ENCODE peak calls at places on chromosomes 12 and 14, in five cellular contexts. Y is mesendoderm, X is IMR-90, K is H9, I is H1. G is an unnamed sample.

GRCh38 chr12:94304566-94305061 is 155.1 kb downstream of the CEP83 start:
- DNase-seq in K (peak), X (peak), Y (peak), I (no peak), G (peak)

GRCh38 chr12:124633954-124634352 is 66.5 kb upstream of the NCOR2 start:
- DNase-seq in K (no peak), Y (no peak), I (no peak), X (no peak), G (no peak)

GRCh38 chr12:124567035-124567672 is at the start of gene NCOR2:
- DNase-seq in K (no peak), Y (peak), X (no peak), I (peak), G (no peak)

GRCh38 chr12:82964446-82964845 is 277.7 kb downstream of the TMTC2 start:
- DNase-seq in K (no peak), I (no peak), Y (no peak), X (no peak), G (no peak)

GRCh38 chr12:122651520-122652224 is 51.5 kb downstream of the HCAR2 start:
- DNase-seq in I (no peak), X (no peak), Y (no peak), K (no peak), G (no peak)

GRCh38 chr12:3158851-3159465 is 81.8 kb downstream of the TSPAN9 start:
- DNase-seq in I (no peak), Y (no peak), K (no peak), X (peak), G (peak)

GRCh38 chr14:91947196-91948184 is at the start of gene FBLN5:
- DNase-seq in Y (peak), K (peak), X (peak), I (peak), G (peak)

GRCh38 chr12:48903363-48903981 is 21.8 kb downstream of the FKBP11 start:
- DNase-seq in I (no peak), K (no peak), X (peak), Y (no peak), G (peak)

GRCh38 chr14:71556730-71557129 is 375.5 kb upstream of the RGS6 start:
- DNase-seq in X (no peak), Y (no peak), K (no peak), I (no peak), G (no peak)

GRCh38 chr12:130281157-130281799 is 56.4 kb upstream of the PIWIL1 start:
- DNase-seq in Y (peak), K (peak), I (peak), X (no peak), G (no peak)

GRCh38 chr12:93146278-93146939 is 217.3 kb upstream of the EEA1 start:
- DNase-seq in X (peak), Y (no peak), I (no peak), K (no peak), G (no peak)

GRCh38 chr14:75046899-75047298 is 4.4 kb downstream of the MLH3 start:
- DNase-seq in Y (no peak), X (peak), I (no peak), K (no peak), G (peak)

GRCh38 chr12:28065889-28066630 is 93.5 kb upstream of the PTHLH start:
- DNase-seq in X (no peak), I (no peak), Y (no peak), K (no peak), G (no peak)

GRCh38 chr14:75361751-75362433 is 65.9 kb upstream of the JDP2 start:
- DNase-seq in K (no peak), X (no peak), Y (no peak), I (no peak), G (no peak)

GRCh38 chr14:22887260-22887989 is 4.4 kb downstream of the REM2 start:
- DNase-seq in X (peak), K (peak), I (no peak), Y (peak), G (peak)

GRCh38 chr12:43723134-43723533 is 35.5 kb downstream of the PUS7L start:
- DNase-seq in X (no peak), Y (no peak), I (no peak), K (no peak), G (no peak)

GRCh38 chr14:23364604-23365352 is at the start of gene EFS:
- DNase-seq in Y (peak), I (peak), K (peak), X (peak), G (peak)

GRCh38 chr12:124432376-124432775 is 135.0 kb downstream of the NCOR2 start:
- DNase-seq in I (no peak), K (no peak), Y (no peak), X (no peak), G (peak)

GRCh38 chr12:57276935-57277563 is 26.1 kb upstream of the STAC3 start:
- DNase-seq in Y (peak), K (peak), X (peak), I (no peak), G (peak)

GRCh38 chr14:103122578-103123127 is 608 bp upstream of the TNFAIP2 start:
- DNase-seq in I (peak), Y (no peak), K (peak), X (no peak), G (no peak)

GRCh38 chr12:62435337-62436163 is 31.1 kb upstream of the MON2 start:
- DNase-seq in I (peak), K (peak), X (peak), Y (peak), G (peak)

GRCh38 chr12:27123642-27124041 is 41.3 kb upstream of the C12orf71 start:
- DNase-seq in X (no peak), Y (peak), I (no peak), K (no peak), G (peak)

GRCh38 chr14:106024983-106025604 is 498.7 kb downstream of the TMEM121 start:
- DNase-seq in Y (no peak), X (no peak), I (no peak), K (no peak), G (no peak)

GRCh38 chr14:53814371-53814770 is 142.3 kb downstream of the BMP4 start:
- DNase-seq in I (no peak), K (no peak), X (no peak), Y (no peak), G (no peak)

GRCh38 chr14:56004807-56005579 is 113.2 kb upstream of the PELI2 start:
- DNase-seq in Y (peak), X (peak), K (peak), I (no peak), G (peak)

GRCh38 chr12:6540181-6540877 is 6.0 kb downstream of the GAPDH start:
- DNase-seq in Y (peak), X (peak), K (peak), I (peak), G (peak)

GRCh38 chr14:74642011-74642410 is 30.0 kb upstream of the LTBP2 start:
- DNase-seq in X (peak), Y (no peak), K (no peak), I (no peak), G (peak)

GRCh38 chr12:131761638-131762037 is 50.7 kb downstream of the SFSWAP start:
- DNase-seq in K (no peak), X (no peak), Y (no peak), I (no peak), G (no peak)

GRCh38 chr14:79093542-79093941 is 923.4 kb downstream of the NRXN3 start:
- DNase-seq in X (no peak), I (no peak), Y (no peak), K (no peak), G (no peak)

GRCh38 chr12:2149091-2149490 is 96.3 kb downstream of the CACNA1C start:
- DNase-seq in X (peak), Y (no peak), I (no peak), K (no peak), G (no peak)

GRCh38 chr12:2152134-2152533 is 99.3 kb downstream of the CACNA1C start:
- DNase-seq in K (no peak), I (no peak), X (no peak), Y (no peak), G (no peak)

GRCh38 chr12:2154521-2154920 is 101.7 kb downstream of the CACNA1C start:
- DNase-seq in I (no peak), K (no peak), X (no peak), Y (no peak), G (no peak)

GRCh38 chr12:2156333-2156732 is 103.5 kb downstream of the CACNA1C start:
- DNase-seq in K (no peak), Y (no peak), X (peak), I (no peak), G (no peak)

DNA sequence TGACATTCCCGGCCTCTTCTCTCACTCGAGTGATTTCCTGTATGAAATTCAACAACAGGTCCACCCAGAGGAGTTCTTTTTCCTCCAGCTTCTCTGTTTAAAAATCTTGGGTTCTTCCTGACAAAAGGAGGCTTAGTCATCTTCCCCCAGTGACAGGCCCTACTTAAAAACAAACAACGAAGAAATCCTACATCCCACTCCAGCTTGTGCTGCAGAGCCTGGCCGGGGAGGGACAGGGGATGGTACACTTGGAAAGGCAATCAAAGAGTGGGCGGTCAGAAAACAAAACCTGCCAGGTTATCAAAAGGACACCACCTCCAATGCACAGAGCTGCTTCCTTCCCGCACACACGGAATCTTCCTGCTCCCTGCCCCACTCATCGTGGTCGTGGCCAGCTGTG is 101.3 kb downstream of the CACNA1C start:
- DNase-seq in X (peak), K (no peak), I (no peak), Y (no peak), G (peak)
- H3K18ac ChIP-seq in X (peak), K (no peak), I (no peak), Y (no peak), G (peak)

GRCh38 chr12:111349101-111349747 is 19.7 kb downstream of the PHETA1 start:
- DNase-seq in I (no peak), Y (no peak), K (no peak), X (no peak), G (no peak)
- H2BK5ac ChIP-seq in I (no peak), Y (no peak), K (no peak), X (no peak), G (no peak)

DNA sequence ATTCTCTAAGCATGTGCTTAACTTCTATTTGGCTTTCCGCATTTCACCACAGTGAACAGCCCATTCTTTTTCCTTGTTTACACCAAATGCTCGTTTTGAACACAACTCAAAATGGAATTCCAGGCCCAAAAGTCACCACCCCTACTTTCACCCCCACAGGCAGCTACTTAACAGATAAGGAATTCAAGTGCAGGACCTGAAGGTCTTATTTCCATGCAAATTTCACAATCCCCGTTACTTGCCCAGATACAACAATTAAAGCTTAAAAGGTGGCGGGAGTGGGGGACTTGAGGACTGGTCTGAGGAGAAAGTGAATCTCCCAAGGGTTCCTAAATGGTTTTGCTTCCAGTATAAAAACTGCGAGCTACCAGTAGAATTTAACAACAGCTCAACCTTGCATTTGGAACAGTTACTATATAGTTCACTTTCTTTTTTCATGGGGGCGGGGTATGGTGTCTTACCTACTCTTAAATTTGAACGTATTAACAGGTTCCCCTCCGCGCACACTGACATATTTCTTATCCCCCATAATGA is 3.7 kb downstream of the USP44 start:
- DNase-seq in I (no peak), K (peak), X (peak), Y (peak), G (peak)
- H3K18ac ChIP-seq in I (peak), K (no peak), X (peak), Y (no peak), G (no peak)

DNA sequence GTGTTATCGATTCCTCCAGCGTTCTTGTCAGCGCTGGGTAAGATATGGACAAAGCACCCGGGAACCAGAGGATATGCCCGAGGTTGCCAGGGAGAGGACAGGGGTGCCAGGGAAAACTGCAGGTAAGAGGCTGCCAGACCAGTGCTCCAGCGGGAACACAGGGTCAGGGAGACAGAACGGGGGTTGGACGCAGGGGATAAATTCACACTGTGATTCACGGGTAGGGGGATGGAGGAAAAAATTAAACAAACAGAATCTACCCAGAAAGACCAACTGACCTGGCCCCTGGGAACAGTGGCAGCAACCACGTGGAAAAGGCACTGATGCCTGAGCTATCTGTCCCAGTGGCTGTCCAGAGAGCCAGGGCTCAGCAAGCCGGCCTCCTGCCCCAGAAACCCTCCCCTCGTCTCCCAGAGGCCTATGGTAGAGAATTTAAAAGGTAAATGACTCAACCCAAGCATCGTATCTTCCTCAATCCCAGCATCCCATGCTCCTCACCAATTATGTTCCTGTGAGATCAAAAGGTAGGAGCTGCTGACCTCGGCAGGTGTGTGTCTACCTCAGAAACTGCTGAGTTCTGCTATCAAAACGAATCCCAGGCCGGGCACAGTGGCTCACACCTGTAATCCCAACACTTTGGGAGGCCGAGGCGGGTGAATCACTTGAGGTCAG is 49.4 kb downstream of the FOXN3 start:
- DNase-seq in I (no peak), X (no peak), Y (no peak), K (no peak), G (no peak)
- H2BK5ac ChIP-seq in I (peak), X (no peak), Y (no peak), K (no peak), G (no peak)

DNA sequence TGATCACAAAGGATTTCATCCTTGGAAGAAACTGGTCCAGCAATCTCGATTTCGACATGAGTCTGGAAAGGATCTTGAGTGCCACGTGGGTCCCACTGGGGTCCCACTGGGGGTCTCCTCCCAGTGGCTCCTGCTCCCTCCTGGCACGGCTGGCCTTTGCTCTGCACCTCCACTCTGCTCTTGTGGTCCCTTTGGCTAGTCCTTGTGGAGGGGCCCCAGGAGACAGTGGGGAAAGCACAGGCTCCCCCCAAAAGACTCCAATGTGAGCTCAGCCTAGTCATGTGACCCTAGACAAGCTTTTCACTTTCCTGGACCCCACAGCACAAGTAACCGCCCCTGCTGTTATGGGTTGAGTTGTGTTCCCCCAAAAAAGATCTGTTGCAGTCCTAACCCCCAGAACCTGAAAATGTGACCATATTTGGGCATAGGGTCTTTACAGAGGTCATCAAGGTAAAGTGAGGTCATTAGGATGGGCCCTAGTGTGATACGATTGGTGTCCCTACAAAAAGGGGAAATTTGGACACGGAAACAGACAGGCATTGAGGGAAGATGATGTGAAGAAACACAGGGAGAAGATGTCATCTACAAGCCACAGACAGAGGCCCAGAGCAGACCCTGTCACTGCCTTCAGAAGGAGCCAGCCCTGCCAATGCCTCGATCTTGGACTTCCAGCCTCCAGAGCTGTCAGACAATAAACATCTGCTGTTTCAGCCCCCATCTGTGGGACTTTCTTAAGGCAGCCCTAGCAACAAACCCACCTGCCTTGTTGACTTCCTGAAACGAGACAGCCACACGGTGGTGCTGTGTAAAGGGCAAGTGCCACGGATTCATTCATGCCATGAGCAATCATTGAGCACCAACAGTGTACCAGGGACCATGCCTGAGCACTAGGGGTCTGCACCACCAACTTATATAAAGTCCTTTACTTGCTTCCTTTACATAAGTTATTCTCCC is 23.8 kb upstream of the PPP2R5C start:
- DNase-seq in K (no peak), Y (no peak), I (no peak), X (no peak), G (no peak)
- H3K18ac ChIP-seq in K (no peak), Y (no peak), I (no peak), X (no peak), G (no peak)

DNA sequence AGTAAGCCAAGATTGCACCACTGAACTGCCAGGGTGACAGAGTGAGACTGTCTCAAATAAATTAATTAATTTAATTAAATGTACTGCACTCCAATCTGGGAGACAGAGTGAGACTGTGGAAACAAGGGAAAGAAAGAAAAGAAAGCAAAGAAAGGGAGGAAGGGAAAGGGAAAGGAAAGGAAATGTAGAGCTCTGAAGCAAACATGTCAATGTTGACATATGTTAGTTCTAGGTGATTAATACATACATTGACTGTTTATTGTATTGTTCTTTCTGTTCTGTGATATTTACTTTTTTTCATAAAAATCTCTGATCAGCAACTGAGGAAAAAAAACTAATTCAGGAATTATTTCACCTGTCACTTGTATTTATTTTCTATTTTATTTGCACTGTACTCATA is 99.5 kb downstream of the DENND5B start:
- DNase-seq in X (no peak), K (no peak), I (no peak), Y (no peak), G (no peak)
- H2BK5ac ChIP-seq in X (peak), K (no peak), I (no peak), Y (no peak), G (no peak)

GRCh38 chr12:12195516-12195915 is 71.3 kb downstream of the LRP6 start:
- DNase-seq in X (no peak), Y (no peak), K (no peak), I (no peak), G (no peak)

GRCh38 chr12:12194206-12194605 is 72.6 kb downstream of the LRP6 start:
- DNase-seq in I (no peak), Y (no peak), K (no peak), X (peak), G (peak)

GRCh38 chr12:12191008-12191407 is 75.8 kb downstream of the LRP6 start:
- DNase-seq in K (no peak), I (no peak), Y (peak), X (no peak), G (no peak)

GRCh38 chr12:12185424-12185823 is 81.4 kb downstream of the LRP6 start:
- DNase-seq in X (peak), K (no peak), I (no peak), Y (no peak), G (no peak)

DNA sequence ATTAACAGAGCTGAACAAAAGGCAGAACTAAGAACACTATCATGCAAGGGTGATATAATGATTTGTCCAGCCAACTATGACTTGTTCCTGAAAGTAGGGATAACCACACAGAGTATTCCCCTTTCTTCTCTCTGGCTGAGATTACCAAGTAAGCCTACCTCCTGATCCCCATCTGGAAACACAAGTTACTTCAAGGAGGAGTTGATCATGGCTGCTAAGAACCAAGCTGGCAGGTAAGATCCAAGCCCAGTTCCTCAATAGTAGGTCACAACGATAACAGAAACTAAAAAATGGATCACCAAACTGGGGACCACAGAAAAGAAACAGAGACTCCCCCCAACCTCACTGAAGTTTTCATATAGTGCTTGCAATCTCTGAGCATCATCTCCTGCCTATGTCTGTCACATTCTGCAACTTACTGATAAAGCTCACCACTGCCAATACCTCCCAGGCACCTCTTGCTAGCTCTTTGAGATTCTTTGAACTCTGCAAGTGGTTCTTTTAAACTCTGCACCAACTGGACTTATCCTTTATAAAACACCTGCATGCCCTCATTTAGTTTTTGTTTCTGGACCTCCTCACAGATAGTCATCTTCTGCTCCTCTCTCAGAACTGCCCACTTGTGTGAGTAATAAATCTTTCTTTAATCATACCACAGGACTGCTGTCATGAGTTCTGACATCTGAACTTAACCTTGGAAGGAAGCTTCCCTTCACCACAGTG is 76.6 kb downstream of the LRP6 start:
- DNase-seq in X (no peak), K (no peak), Y (peak), I (no peak), G (no peak)
- H3K18ac ChIP-seq in X (no peak), K (no peak), Y (peak), I (no peak), G (no peak)

GRCh38 chr12:119620490-119620889 is 26.9 kb downstream of the TMEM233 start:
- DNase-seq in X (no peak), I (no peak), K (no peak), Y (no peak), G (no peak)
- H2BK5ac ChIP-seq in X (no peak), I (no peak), K (no peak), Y (no peak), G (no peak)

G was measured in mesenchymal stem cell.